ENCODE peak calls at places on chromosomes 5 and 9, in four cellular contexts. N is Kasumi-1, K is ovary, X is dermis microvascular lymphatic vessel endothelial cell. G is an unnamed sample.
A peak's percentile ranks its signal among the peaks of the same experiment; 100 is the strongest.

GRCh38 chr9:128860937-128861336 is 20.8 kb downstream of the KYAT1 start:
- DNase-seq in K (no peak), N (no peak), X (no peak), G (no peak)

GRCh38 chr5:31410089-31410488 is 121.8 kb downstream of the DROSHA start:
- DNase-seq in K (no peak), X (no peak), N (no peak), G (no peak)

GRCh38 chr5:18394154-18394804 is 760.0 kb downstream of the TAF11L14 start:
- DNase-seq in N (peak; percentile 55), X (peak; percentile 30), K (no peak), G (no peak)

GRCh38 chr5:157076558-157076957 is 17.6 kb upstream of the HAVCR1 start:
- DNase-seq in X (no peak), K (no peak), N (no peak), G (no peak)

GRCh38 chr9:99231708-99232107 is 9.6 kb downstream of the SEC61B start:
- DNase-seq in X (no peak), N (peak; percentile 34), K (no peak), G (no peak)

GRCh38 chr5:153629027-153629426 is 138.6 kb downstream of the GRIA1 start:
- DNase-seq in X (no peak), K (no peak), N (no peak), G (no peak)

GRCh38 chr9:115837618-115838017 is 316.0 kb upstream of the PAPPA start:
- DNase-seq in N (no peak), K (no peak), X (no peak), G (peak; percentile 28)

GRCh38 chr9:116081437-116082110 is 72.0 kb upstream of the PAPPA start:
- DNase-seq in N (no peak), X (no peak), K (no peak), G (no peak)

GRCh38 chr5:34415559-34416198 is 240.4 kb upstream of the RAI14 start:
- DNase-seq in X (no peak), K (no peak), N (no peak), G (no peak)

GRCh38 chr9:106962105-106962504 is 99.1 kb downstream of the ZNF462 start:
- DNase-seq in X (no peak), N (no peak), K (no peak), G (no peak)

GRCh38 chr5:122323132-122323548 is 11.1 kb downstream of the SNCAIP start:
- DNase-seq in N (no peak), K (no peak), X (no peak), G (no peak)

GRCh38 chr5:133928690-133929393 is 39.6 kb downstream of the C5orf15 start:
- DNase-seq in K (no peak), X (no peak), N (no peak), G (no peak)

GRCh38 chr5:89458330-89458656 is 575.3 kb upstream of the MEF2C start:
- DNase-seq in K (no peak), X (no peak), N (no peak), G (no peak)

GRCh38 chr9:70030156-70030555 is 13.5 kb upstream of the MAMDC2 start:
- DNase-seq in X (no peak), K (no peak), N (no peak), G (no peak)

GRCh38 chr5:169647566-169647965 is 10.5 kb downstream of the DOCK2 start:
- DNase-seq in K (no peak), N (peak; percentile 62), X (no peak), G (no peak)

GRCh38 chr5:126366199-126366560 is 57.0 kb upstream of the GRAMD2B start:
- DNase-seq in X (no peak), N (no peak), K (no peak), G (no peak)

GRCh38 chr9:98391406-98391805 is 136.0 kb upstream of the TBC1D2 start:
- DNase-seq in N (no peak), X (no peak), K (no peak), G (no peak)

GRCh38 chr5:181189363-181189961 is 15.5 kb downstream of the TRIM7 start:
- DNase-seq in K (peak; percentile 53), X (no peak), N (no peak), G (peak; percentile 58)

GRCh38 chr9:109699019-109699418 is 81.0 kb upstream of the PALM2AKAP2 start:
- DNase-seq in K (no peak), X (no peak), N (no peak), G (no peak)